ENCODE peak calls at places on chromosomes 11 and 22, in ten cellular contexts. One of them, this sample, is unnamed.

GRCh38 chr11:7896026-7896785 is 34.9 kb downstream of the OR10A6 start:
- DNase-seq in T-helper 2 cell: no peak
- DNase-seq in RPMI7951: no peak
- DNase-seq in myocyte: no peak
- DNase-seq in GM03348: peak; percentile 28
- DNase-seq in PC-3: no peak
- DNase-seq in erythroblast: no peak
- DNase-seq in stimulated activated CD4-positive, alpha-beta T cell treated with anti-CD3 and anti-CD28 coated beads, Interleukin-15, amount 100 ng/mL, for 24 hours: no peak
- DNase-seq in fibroblast of villous mesenchyme: no peak
- DNase-seq in activated T-helper 1 cell treated with anti-CD3 and anti-CD28 coated beads, Interleukin-12 subunit alpha, Interleukin-12 subunit beta, Interleukin-2, Interleukin-4 antibody, amounts not matched to agents 30 ng/mL and 10 ng/mL and 1 ng/mL, durations not matched to agents 14 hours and 24 hours and 36 hours: no peak
- DNase-seq in this sample: no peak

GRCh38 chr11:17568944-17569343 is 21.9 kb downstream of the OTOG start:
- DNase-seq in T-helper 2 cell: no peak
- DNase-seq in RPMI7951: no peak
- DNase-seq in myocyte: no peak
- DNase-seq in GM03348: no peak
- DNase-seq in PC-3: no peak
- DNase-seq in erythroblast: no peak
- DNase-seq in stimulated activated CD4-positive, alpha-beta T cell treated with anti-CD3 and anti-CD28 coated beads, Interleukin-15, amount 100 ng/mL, for 24 hours: no peak
- DNase-seq in fibroblast of villous mesenchyme: no peak
- DNase-seq in activated T-helper 1 cell treated with anti-CD3 and anti-CD28 coated beads, Interleukin-12 subunit alpha, Interleukin-12 subunit beta, Interleukin-2, Interleukin-4 antibody, amounts not matched to agents 30 ng/mL and 10 ng/mL and 1 ng/mL, durations not matched to agents 14 hours and 24 hours and 36 hours: no peak
- DNase-seq in this sample: no peak

GRCh38 chr22:42313804-42314581 is 43.5 kb upstream of the TCF20 start:
- DNase-seq in T-helper 2 cell: peak; percentile 32
- DNase-seq in RPMI7951: peak; percentile 69
- DNase-seq in myocyte: peak; percentile 67
- DNase-seq in GM03348: no peak
- DNase-seq in PC-3: peak; percentile 77
- DNase-seq in erythroblast: peak; percentile 56
- DNase-seq in stimulated activated CD4-positive, alpha-beta T cell treated with anti-CD3 and anti-CD28 coated beads, Interleukin-15, amount 100 ng/mL, for 24 hours: peak; percentile 35
- DNase-seq in fibroblast of villous mesenchyme: peak; percentile 16
- DNase-seq in activated T-helper 1 cell treated with anti-CD3 and anti-CD28 coated beads, Interleukin-12 subunit alpha, Interleukin-12 subunit beta, Interleukin-2, Interleukin-4 antibody, amounts not matched to agents 30 ng/mL and 10 ng/mL and 1 ng/mL, durations not matched to agents 14 hours and 24 hours and 36 hours: peak; percentile 28
- DNase-seq in this sample: no peak

GRCh38 chr22:46038516-46039430 is 61.8 kb upstream of the WNT7B start:
- DNase-seq in T-helper 2 cell: no peak
- DNase-seq in RPMI7951: no peak
- DNase-seq in myocyte: peak; percentile 40
- DNase-seq in GM03348: no peak
- DNase-seq in PC-3: no peak
- DNase-seq in erythroblast: no peak
- DNase-seq in stimulated activated CD4-positive, alpha-beta T cell treated with anti-CD3 and anti-CD28 coated beads, Interleukin-15, amount 100 ng/mL, for 24 hours: no peak
- DNase-seq in fibroblast of villous mesenchyme: no peak
- DNase-seq in activated T-helper 1 cell treated with anti-CD3 and anti-CD28 coated beads, Interleukin-12 subunit alpha, Interleukin-12 subunit beta, Interleukin-2, Interleukin-4 antibody, amounts not matched to agents 30 ng/mL and 10 ng/mL and 1 ng/mL, durations not matched to agents 14 hours and 24 hours and 36 hours: no peak
- DNase-seq in this sample: no peak

GRCh38 chr11:34416088-34416487 is 22.6 kb upstream of the CAT start:
- DNase-seq in T-helper 2 cell: no peak
- DNase-seq in RPMI7951: no peak
- DNase-seq in myocyte: no peak
- DNase-seq in GM03348: no peak
- DNase-seq in PC-3: no peak
- DNase-seq in erythroblast: no peak
- DNase-seq in stimulated activated CD4-positive, alpha-beta T cell treated with anti-CD3 and anti-CD28 coated beads, Interleukin-15, amount 100 ng/mL, for 24 hours: no peak
- DNase-seq in fibroblast of villous mesenchyme: no peak
- DNase-seq in activated T-helper 1 cell treated with anti-CD3 and anti-CD28 coated beads, Interleukin-12 subunit alpha, Interleukin-12 subunit beta, Interleukin-2, Interleukin-4 antibody, amounts not matched to agents 30 ng/mL and 10 ng/mL and 1 ng/mL, durations not matched to agents 14 hours and 24 hours and 36 hours: no peak
- DNase-seq in this sample: no peak

GRCh38 chr11:46295312-46295995 is 18.0 kb downstream of the CREB3L1 start:
- DNase-seq in T-helper 2 cell: peak; percentile 71
- DNase-seq in RPMI7951: peak; percentile 78
- DNase-seq in myocyte: peak; percentile 86
- DNase-seq in GM03348: peak; percentile 94
- DNase-seq in PC-3: no peak
- DNase-seq in erythroblast: peak; percentile 82
- DNase-seq in stimulated activated CD4-positive, alpha-beta T cell treated with anti-CD3 and anti-CD28 coated beads, Interleukin-15, amount 100 ng/mL, for 24 hours: peak; percentile 86
- DNase-seq in fibroblast of villous mesenchyme: peak; percentile 81
- DNase-seq in activated T-helper 1 cell treated with anti-CD3 and anti-CD28 coated beads, Interleukin-12 subunit alpha, Interleukin-12 subunit beta, Interleukin-2, Interleukin-4 antibody, amounts not matched to agents 30 ng/mL and 10 ng/mL and 1 ng/mL, durations not matched to agents 14 hours and 24 hours and 36 hours: peak; percentile 73
- DNase-seq in this sample: peak; percentile 55

GRCh38 chr11:78109011-78109685 is 29.5 kb upstream of the NDUFC2 start:
- DNase-seq in T-helper 2 cell: no peak
- DNase-seq in RPMI7951: no peak
- DNase-seq in myocyte: peak; percentile 69
- DNase-seq in GM03348: no peak
- DNase-seq in PC-3: no peak
- DNase-seq in erythroblast: no peak
- DNase-seq in stimulated activated CD4-positive, alpha-beta T cell treated with anti-CD3 and anti-CD28 coated beads, Interleukin-15, amount 100 ng/mL, for 24 hours: no peak
- DNase-seq in fibroblast of villous mesenchyme: peak; percentile 14
- DNase-seq in activated T-helper 1 cell treated with anti-CD3 and anti-CD28 coated beads, Interleukin-12 subunit alpha, Interleukin-12 subunit beta, Interleukin-2, Interleukin-4 antibody, amounts not matched to agents 30 ng/mL and 10 ng/mL and 1 ng/mL, durations not matched to agents 14 hours and 24 hours and 36 hours: no peak
- DNase-seq in this sample: no peak

GRCh38 chr22:46240073-46240472 is 10.0 kb downstream of the CDPF1 start:
- DNase-seq in T-helper 2 cell: no peak
- DNase-seq in RPMI7951: no peak
- DNase-seq in myocyte: no peak
- DNase-seq in GM03348: no peak
- DNase-seq in PC-3: no peak
- DNase-seq in erythroblast: no peak
- DNase-seq in stimulated activated CD4-positive, alpha-beta T cell treated with anti-CD3 and anti-CD28 coated beads, Interleukin-15, amount 100 ng/mL, for 24 hours: no peak
- DNase-seq in fibroblast of villous mesenchyme: no peak
- DNase-seq in activated T-helper 1 cell treated with anti-CD3 and anti-CD28 coated beads, Interleukin-12 subunit alpha, Interleukin-12 subunit beta, Interleukin-2, Interleukin-4 antibody, amounts not matched to agents 30 ng/mL and 10 ng/mL and 1 ng/mL, durations not matched to agents 14 hours and 24 hours and 36 hours: no peak
- DNase-seq in this sample: no peak

GRCh38 chr11:78576549-78577097 is 2.0 kb upstream of the NARS2 start:
- DNase-seq in T-helper 2 cell: no peak
- DNase-seq in RPMI7951: no peak
- DNase-seq in myocyte: no peak
- DNase-seq in GM03348: no peak
- DNase-seq in PC-3: no peak
- DNase-seq in erythroblast: no peak
- DNase-seq in stimulated activated CD4-positive, alpha-beta T cell treated with anti-CD3 and anti-CD28 coated beads, Interleukin-15, amount 100 ng/mL, for 24 hours: no peak
- DNase-seq in fibroblast of villous mesenchyme: no peak
- DNase-seq in activated T-helper 1 cell treated with anti-CD3 and anti-CD28 coated beads, Interleukin-12 subunit alpha, Interleukin-12 subunit beta, Interleukin-2, Interleukin-4 antibody, amounts not matched to agents 30 ng/mL and 10 ng/mL and 1 ng/mL, durations not matched to agents 14 hours and 24 hours and 36 hours: no peak
- DNase-seq in this sample: no peak

GRCh38 chr11:67353317-67354313 is at the start of gene POLD4:
- DNase-seq in T-helper 2 cell: peak; percentile 94
- DNase-seq in RPMI7951: peak; percentile 95
- DNase-seq in myocyte: peak; percentile 97
- DNase-seq in GM03348: peak; percentile 98
- DNase-seq in PC-3: peak; percentile 98
- DNase-seq in erythroblast: peak; percentile 96
- DNase-seq in stimulated activated CD4-positive, alpha-beta T cell treated with anti-CD3 and anti-CD28 coated beads, Interleukin-15, amount 100 ng/mL, for 24 hours: peak; percentile 99
- DNase-seq in fibroblast of villous mesenchyme: peak; percentile 98
- DNase-seq in activated T-helper 1 cell treated with anti-CD3 and anti-CD28 coated beads, Interleukin-12 subunit alpha, Interleukin-12 subunit beta, Interleukin-2, Interleukin-4 antibody, amounts not matched to agents 30 ng/mL and 10 ng/mL and 1 ng/mL, durations not matched to agents 14 hours and 24 hours and 36 hours: peak; percentile 95
- DNase-seq in this sample: peak; percentile 92

GRCh38 chr11:76609736-76610370 is 60.7 kb downstream of the LRRC32 start:
- DNase-seq in T-helper 2 cell: no peak
- DNase-seq in RPMI7951: peak; percentile 81
- DNase-seq in myocyte: no peak
- DNase-seq in GM03348: peak; percentile 55
- DNase-seq in PC-3: no peak
- DNase-seq in erythroblast: no peak
- DNase-seq in stimulated activated CD4-positive, alpha-beta T cell treated with anti-CD3 and anti-CD28 coated beads, Interleukin-15, amount 100 ng/mL, for 24 hours: no peak
- DNase-seq in fibroblast of villous mesenchyme: peak; percentile 44
- DNase-seq in activated T-helper 1 cell treated with anti-CD3 and anti-CD28 coated beads, Interleukin-12 subunit alpha, Interleukin-12 subunit beta, Interleukin-2, Interleukin-4 antibody, amounts not matched to agents 30 ng/mL and 10 ng/mL and 1 ng/mL, durations not matched to agents 14 hours and 24 hours and 36 hours: no peak
- DNase-seq in this sample: no peak

GRCh38 chr11:22078063-22078462 is 114.8 kb upstream of the ANO5 start:
- DNase-seq in T-helper 2 cell: no peak
- DNase-seq in RPMI7951: no peak
- DNase-seq in myocyte: no peak
- DNase-seq in GM03348: no peak
- DNase-seq in PC-3: no peak
- DNase-seq in erythroblast: no peak
- DNase-seq in stimulated activated CD4-positive, alpha-beta T cell treated with anti-CD3 and anti-CD28 coated beads, Interleukin-15, amount 100 ng/mL, for 24 hours: no peak
- DNase-seq in fibroblast of villous mesenchyme: no peak
- DNase-seq in activated T-helper 1 cell treated with anti-CD3 and anti-CD28 coated beads, Interleukin-12 subunit alpha, Interleukin-12 subunit beta, Interleukin-2, Interleukin-4 antibody, amounts not matched to agents 30 ng/mL and 10 ng/mL and 1 ng/mL, durations not matched to agents 14 hours and 24 hours and 36 hours: no peak
- DNase-seq in this sample: no peak

GRCh38 chr22:47154621-47155081 is 392.2 kb downstream of the TBC1D22A start:
- DNase-seq in T-helper 2 cell: no peak
- DNase-seq in RPMI7951: peak; percentile 89
- DNase-seq in myocyte: peak; percentile 64
- DNase-seq in GM03348: peak; percentile 77
- DNase-seq in PC-3: peak; percentile 72
- DNase-seq in erythroblast: no peak
- DNase-seq in stimulated activated CD4-positive, alpha-beta T cell treated with anti-CD3 and anti-CD28 coated beads, Interleukin-15, amount 100 ng/mL, for 24 hours: no peak
- DNase-seq in fibroblast of villous mesenchyme: peak; percentile 44
- DNase-seq in activated T-helper 1 cell treated with anti-CD3 and anti-CD28 coated beads, Interleukin-12 subunit alpha, Interleukin-12 subunit beta, Interleukin-2, Interleukin-4 antibody, amounts not matched to agents 30 ng/mL and 10 ng/mL and 1 ng/mL, durations not matched to agents 14 hours and 24 hours and 36 hours: no peak
- DNase-seq in this sample: no peak

This sample was measured in effector memory CD8-positive, alpha-beta T cell.